ENCODE peak calls at places on chromosomes 11 and 22, in five cellular contexts. One of them, this sample, is unnamed.

GRCh38 chr22:44664149-44664548 is 37.9 kb upstream of the PRR5 start:
- DNase-seq in endodermal cell: no peak
- DNase-seq in endothelial cell: no peak
- DNase-seq in activated CD4-positive, alpha-beta T cell treated with anti-CD3 and anti-CD28 coated beads, Interleukin-2, amount 50 U/mL, for 1 hour: peak; percentile 26
- DNase-seq in NCI-H345: no peak
- DNase-seq in this sample: no peak

GRCh38 chr22:47203554-47203991 is 441.1 kb downstream of the TBC1D22A start:
- DNase-seq in endothelial cell: no peak
- DNase-seq in endodermal cell: no peak
- DNase-seq in activated CD4-positive, alpha-beta T cell treated with anti-CD3 and anti-CD28 coated beads, Interleukin-2, amount 50 U/mL, for 1 hour: no peak
- DNase-seq in NCI-H345: no peak
- DNase-seq in this sample: no peak

GRCh38 chr11:133277886-133278285 is 254.4 kb downstream of the OPCML start:
- DNase-seq in activated CD4-positive, alpha-beta T cell treated with anti-CD3 and anti-CD28 coated beads, Interleukin-2, amount 50 U/mL, for 1 hour: no peak
- DNase-seq in endodermal cell: no peak
- DNase-seq in endothelial cell: no peak
- DNase-seq in NCI-H345: no peak
- DNase-seq in this sample: no peak

GRCh38 chr11:126840201-126840886 is 160.2 kb downstream of the KIRREL3 start:
- DNase-seq in endothelial cell: no peak
- DNase-seq in NCI-H345: no peak
- DNase-seq in endodermal cell: no peak
- DNase-seq in activated CD4-positive, alpha-beta T cell treated with anti-CD3 and anti-CD28 coated beads, Interleukin-2, amount 50 U/mL, for 1 hour: no peak
- DNase-seq in this sample: no peak

GRCh38 chr11:86511086-86511551 is 136.4 kb downstream of the CCDC81 start:
- DNase-seq in endothelial cell: no peak
- DNase-seq in NCI-H345: no peak
- DNase-seq in activated CD4-positive, alpha-beta T cell treated with anti-CD3 and anti-CD28 coated beads, Interleukin-2, amount 50 U/mL, for 1 hour: no peak
- DNase-seq in endodermal cell: no peak
- DNase-seq in this sample: no peak

GRCh38 chr22:21642584-21643448 is 714 bp downstream of the SDF2L1 start:
- DNase-seq in endothelial cell: peak; percentile 75
- DNase-seq in activated CD4-positive, alpha-beta T cell treated with anti-CD3 and anti-CD28 coated beads, Interleukin-2, amount 50 U/mL, for 1 hour: peak; percentile 58
- DNase-seq in NCI-H345: peak; percentile 63
- DNase-seq in endodermal cell: peak; percentile 90
- DNase-seq in this sample: peak; percentile 43

GRCh38 chr11:130211781-130212401 is 52.3 kb downstream of the ST14 start:
- DNase-seq in activated CD4-positive, alpha-beta T cell treated with anti-CD3 and anti-CD28 coated beads, Interleukin-2, amount 50 U/mL, for 1 hour: no peak
- DNase-seq in NCI-H345: no peak
- DNase-seq in endodermal cell: peak; percentile 42
- DNase-seq in endothelial cell: peak; percentile 2
- DNase-seq in this sample: no peak

GRCh38 chr22:26170795-26171194 is 1.5 kb downstream of the SEZ6L start:
- DNase-seq in NCI-H345: peak; percentile 64
- DNase-seq in activated CD4-positive, alpha-beta T cell treated with anti-CD3 and anti-CD28 coated beads, Interleukin-2, amount 50 U/mL, for 1 hour: no peak
- DNase-seq in endothelial cell: peak; percentile 52
- DNase-seq in endodermal cell: peak; percentile 91
- DNase-seq in this sample: no peak

GRCh38 chr11:27722117-27722844 is 22.0 kb upstream of the BDNF start:
- DNase-seq in NCI-H345: peak; percentile 48
- DNase-seq in activated CD4-positive, alpha-beta T cell treated with anti-CD3 and anti-CD28 coated beads, Interleukin-2, amount 50 U/mL, for 1 hour: no peak
- DNase-seq in endodermal cell: peak; percentile 81
- DNase-seq in endothelial cell: peak; percentile 33
- DNase-seq in this sample: no peak

GRCh38 chr11:132312616-132313210 is 942.3 kb downstream of the NTM start:
- DNase-seq in endodermal cell: peak; percentile 79
- DNase-seq in activated CD4-positive, alpha-beta T cell treated with anti-CD3 and anti-CD28 coated beads, Interleukin-2, amount 50 U/mL, for 1 hour: no peak
- DNase-seq in NCI-H345: peak; percentile 37
- DNase-seq in endothelial cell: peak; percentile 24
- DNase-seq in this sample: no peak

GRCh38 chr22:28000361-28000760 is 81.3 kb upstream of the PITPNB start:
- DNase-seq in endothelial cell: no peak
- DNase-seq in NCI-H345: no peak
- DNase-seq in activated CD4-positive, alpha-beta T cell treated with anti-CD3 and anti-CD28 coated beads, Interleukin-2, amount 50 U/mL, for 1 hour: no peak
- DNase-seq in endodermal cell: no peak
- DNase-seq in this sample: no peak

GRCh38 chr22:20573176-20573829 is 65.9 kb downstream of the MED15 start:
- DNase-seq in endodermal cell: no peak
- DNase-seq in NCI-H345: no peak
- DNase-seq in activated CD4-positive, alpha-beta T cell treated with anti-CD3 and anti-CD28 coated beads, Interleukin-2, amount 50 U/mL, for 1 hour: no peak
- DNase-seq in endothelial cell: no peak
- DNase-seq in this sample: no peak

GRCh38 chr11:118319031-118319814 is 14.7 kb downstream of the CD3E start:
- DNase-seq in endodermal cell: no peak
- DNase-seq in activated CD4-positive, alpha-beta T cell treated with anti-CD3 and anti-CD28 coated beads, Interleukin-2, amount 50 U/mL, for 1 hour: no peak
- DNase-seq in endothelial cell: no peak
- DNase-seq in NCI-H345: no peak
- DNase-seq in this sample: no peak

GRCh38 chr22:28998681-28999080 is 63.0 kb downstream of the C22orf31 start:
- DNase-seq in NCI-H345: no peak
- DNase-seq in endodermal cell: no peak
- DNase-seq in endothelial cell: no peak
- DNase-seq in activated CD4-positive, alpha-beta T cell treated with anti-CD3 and anti-CD28 coated beads, Interleukin-2, amount 50 U/mL, for 1 hour: no peak
- DNase-seq in this sample: no peak

GRCh38 chr22:41619979-41620645 is 731 bp downstream of the DESI1 start:
- DNase-seq in NCI-H345: peak; percentile 17
- DNase-seq in endothelial cell: peak; percentile 39
- DNase-seq in activated CD4-positive, alpha-beta T cell treated with anti-CD3 and anti-CD28 coated beads, Interleukin-2, amount 50 U/mL, for 1 hour: peak; percentile 39
- DNase-seq in endodermal cell: peak; percentile 86
- DNase-seq in this sample: peak; percentile 23